ENCODE peak calls at places on chromosomes 6 and 20, in five cellular contexts. O is HCT116, Y is HepG2, V is H1, S is K562. L is an unnamed sample.

GRCh38 chr20:23103284-23104018 is 17.3 kb upstream of the CD93 start:
- DNase-seq in O (no peak), Y (no peak), V (no peak), S (no peak), L (no peak)

GRCh38 chr6:43786664-43787329 is 16.8 kb downstream of the VEGFA start:
- DNase-seq in O (no peak), Y (no peak), V (no peak), S (peak; percentile 27), L (no peak)

GRCh38 chr6:96032646-96033045 is 16.9 kb downstream of the FUT9 start:
- DNase-seq in O (no peak), Y (no peak), V (no peak), S (no peak), L (no peak)

GRCh38 chr20:3651204-3651970 is 11.8 kb downstream of the GFRA4 start:
- DNase-seq in O (no peak), Y (no peak), V (no peak), S (no peak), L (no peak)

GRCh38 chr6:2891768-2892170 is 11.3 kb downstream of the SERPINB9 start:
- DNase-seq in O (no peak), Y (no peak), V (no peak), S (no peak), L (peak; percentile 89)

GRCh38 chr6:5497896-5498578 is 236.7 kb downstream of the FARS2 start:
- DNase-seq in O (no peak), Y (no peak), V (no peak), S (no peak), L (no peak)

GRCh38 chr6:132070356-132070755 is 119.2 kb upstream of the CCN2 start:
- DNase-seq in O (no peak), Y (no peak), V (no peak), S (no peak), L (no peak)

GRCh38 chr6:90274481-90275030 is 22.1 kb downstream of the BACH2 start:
- DNase-seq in O (no peak), Y (no peak), V (no peak), S (no peak), L (no peak)

GRCh38 chr6:111651185-111652034 is 45.7 kb upstream of the TRAF3IP2 start:
- DNase-seq in O (no peak), Y (no peak), V (no peak), S (no peak), L (no peak)

GRCh38 chr6:127893541-127893940 is 7.3 kb downstream of the THEMIS start:
- DNase-seq in O (no peak), Y (no peak), V (no peak), S (no peak), L (no peak)

GRCh38 chr6:19452495-19452894 is 384.7 kb upstream of the ID4 start:
- DNase-seq in O (no peak), Y (no peak), V (no peak), S (no peak), L (no peak)

GRCh38 chr6:89616531-89616930 is 22.0 kb downstream of the LYRM2 start:
- DNase-seq in O (no peak), Y (no peak), V (no peak), S (no peak), L (no peak)

GRCh38 chr6:128413291-128413690 is 107.1 kb downstream of the PTPRK start:
- DNase-seq in O (no peak), Y (no peak), V (no peak), S (no peak), L (no peak)

GRCh38 chr6:31091680-31092079 is 20.7 kb downstream of the C6orf15 start:
- DNase-seq in O (no peak), Y (no peak), V (no peak), S (no peak), L (no peak)

GRCh38 chr6:134402372-134402984 is 84.6 kb upstream of the SGK1 start:
- DNase-seq in O (no peak), Y (no peak), V (no peak), S (no peak), L (no peak)

GRCh38 chr6:31114970-31115849 is 610 bp downstream of the PSORS1C1 start:
- DNase-seq in O (peak; percentile 58), Y (peak; percentile 25), V (no peak), S (peak; percentile 48), L (no peak)

GRCh38 chr6:26271640-26272090 is 93.3 kb upstream of the BTN3A2 start:
- DNase-seq in O (no peak), Y (no peak), V (no peak), S (no peak), L (no peak)

GRCh38 chr6:6920984-6921313 is 186.8 kb upstream of the RREB1 start:
- DNase-seq in O (no peak), Y (no peak), V (no peak), S (no peak), L (no peak)

GRCh38 chr6:142462260-142462659 is 160.5 kb downstream of the ADGRG6 start:
- DNase-seq in O (no peak), Y (peak; percentile 39), V (no peak), S (no peak), L (no peak)

GRCh38 chr6:111487656-111488055 is 4.6 kb upstream of the REV3L start:
- DNase-seq in O (no peak), Y (no peak), V (no peak), S (no peak), L (peak; percentile 83)

GRCh38 chr20:59043698-59044097 is 1.1 kb upstream of the PRELID3B start:
- DNase-seq in O (no peak), Y (no peak), V (no peak), S (no peak), L (no peak)

GRCh38 chr6:155541976-155542375 is 86.3 kb upstream of the NOX3 start:
- DNase-seq in O (no peak), Y (no peak), V (no peak), S (no peak), L (no peak)

GRCh38 chr20:62195072-62195400 is 12.2 kb downstream of the MTG2 start:
- DNase-seq in O (no peak), Y (no peak), V (no peak), S (no peak), L (no peak)

GRCh38 chr6:84150680-84151079 is 76.8 kb downstream of the CEP162 start:
- DNase-seq in O (no peak), Y (no peak), V (no peak), S (no peak), L (no peak)

GRCh38 chr6:100472674-100473073 is 8.0 kb upstream of the SIM1 start:
- DNase-seq in O (no peak), Y (no peak), V (no peak), S (no peak), L (peak; percentile 42)

GRCh38 chr6:110476046-110476849 is at the start of gene SLC22A16:
- DNase-seq in O (no peak), Y (no peak), V (no peak), S (no peak), L (no peak)

GRCh38 chr6:110755411-110755834 is 59.8 kb downstream of the CDK19 start:
- DNase-seq in O (no peak), Y (peak; percentile 82), V (no peak), S (no peak), L (no peak)

GRCh38 chr6:113774122-113774835 is 82.9 kb upstream of the MARCKS start:
- DNase-seq in O (peak; percentile 8), Y (no peak), V (no peak), S (no peak), L (no peak)

GRCh38 chr6:85405853-85406198 is 44.1 kb upstream of the NT5E start:
- DNase-seq in O (no peak), Y (no peak), V (no peak), S (no peak), L (no peak)

GRCh38 chr20:62898970-62899632 is 27.2 kb downstream of the DIDO1 start:
- DNase-seq in O (no peak), Y (no peak), V (no peak), S (no peak), L (no peak)

GRCh38 chr6:136344420-136344819 is 54.8 kb upstream of the BCLAF1 start:
- DNase-seq in O (no peak), Y (no peak), V (no peak), S (no peak), L (no peak)

GRCh38 chr6:136343700-136344099 is 54.1 kb upstream of the BCLAF1 start:
- DNase-seq in O (no peak), Y (no peak), V (no peak), S (no peak), L (no peak)

GRCh38 chr6:136347847-136348246 is 58.2 kb upstream of the BCLAF1 start:
- DNase-seq in O (no peak), Y (no peak), V (no peak), S (no peak), L (no peak)

GRCh38 chr6:136343275-136343674 is 53.6 kb upstream of the BCLAF1 start:
- DNase-seq in O (no peak), Y (no peak), V (no peak), S (no peak), L (no peak)

DNA sequence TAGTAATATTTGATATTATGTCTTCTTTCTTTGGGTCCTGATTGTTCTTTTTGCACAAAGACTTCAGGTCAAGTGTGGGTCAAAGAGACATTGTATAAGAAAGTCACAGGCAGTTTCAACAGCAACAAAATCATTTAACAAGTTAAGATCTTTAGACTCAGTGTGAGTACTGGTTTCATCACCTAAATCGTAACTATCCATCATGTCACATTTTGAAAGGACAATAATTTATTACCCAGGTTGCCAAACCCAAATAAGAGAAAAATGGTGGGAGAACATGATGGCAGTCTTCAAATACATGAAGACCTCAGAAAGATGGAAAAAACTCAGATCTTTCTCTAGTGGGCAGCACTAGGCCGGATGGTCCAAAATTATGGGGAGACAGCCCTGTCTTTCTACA is 55.5 kb upstream of the BCLAF1 start:
- DNase-seq in O (no peak), Y (no peak), V (no peak), S (no peak), L (no peak)
- TF ChIP-seq SRF in O (no peak), Y (no peak), V (no peak), S (no peak), L (no peak)

DNA sequence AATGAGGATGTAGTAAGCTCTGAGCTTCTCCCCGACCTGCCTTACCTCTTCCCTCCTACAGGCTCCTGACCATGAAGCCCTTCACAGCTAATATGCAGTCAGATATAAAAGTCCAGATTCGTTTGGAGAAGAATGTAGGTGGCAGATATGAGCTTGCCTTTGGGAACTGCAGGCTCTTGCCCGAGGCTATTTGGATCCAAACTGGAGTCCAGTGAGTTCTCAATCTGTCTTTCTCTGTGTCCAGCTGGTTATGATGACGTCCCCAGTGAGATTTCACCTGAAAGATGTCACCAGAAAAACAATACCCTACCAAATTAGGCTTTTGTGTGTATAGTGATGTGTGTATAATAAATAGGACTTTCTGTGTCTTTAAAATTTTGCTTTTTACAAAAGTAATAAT is 14.7 kb upstream of the BPIFA3 start:
- DNase-seq in O (no peak), Y (no peak), V (no peak), S (no peak), L (no peak)
- TF ChIP-seq SRF in O (no peak), Y (no peak), V (no peak), S (no peak), L (no peak)

GRCh38 chr20:32252189-32252588 is 25.3 kb upstream of the KIF3B start:
- DNase-seq in O (no peak), Y (no peak), V (no peak), S (no peak), L (no peak)
- TF ChIP-seq SRF in O (no peak), Y (no peak), V (no peak), S (no peak), L (no peak)

DNA sequence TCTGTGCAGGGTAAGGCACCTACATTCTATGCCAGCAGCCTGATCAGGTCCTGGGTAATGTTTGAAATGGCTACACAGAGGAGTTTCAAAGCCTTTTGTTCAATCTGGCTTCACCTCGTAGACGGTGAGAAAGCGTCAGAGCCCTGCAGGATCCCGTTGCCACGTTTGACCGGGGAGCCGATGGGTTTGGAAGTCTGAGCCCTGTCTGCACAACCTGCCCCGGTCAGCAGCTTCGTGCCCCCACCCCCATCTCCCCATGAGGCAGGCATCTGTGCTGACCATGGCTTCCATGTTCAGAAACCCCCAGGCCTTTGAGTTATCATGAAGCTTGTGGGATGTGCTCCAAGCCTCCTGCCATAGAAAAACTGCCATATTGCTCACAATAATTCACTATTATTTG is 63.9 kb downstream of the PTPN1 start:
- DNase-seq in O (no peak), Y (no peak), V (no peak), S (no peak), L (no peak)
- TF ChIP-seq SRF in O (no peak), Y (no peak), V (no peak), S (no peak), L (no peak)